ENCODE peak calls at places on chromosomes 3 and 15, in nine cellular contexts. One of them, this sample, is unnamed.
A peak's percentile ranks its signal among the peaks of the same experiment; 100 is the strongest.

GRCh38 chr3:34683851-34684250 is 885.4 kb downstream of the PDCD6IP start:
- DNase-seq in cardiac fibroblast: peak; percentile 71
- DNase-seq in tibial artery: peak; percentile 71
- DNase-seq in naive thymus-derived CD4-positive, alpha-beta T cell: no peak
- DNase-seq in transverse colon: peak; percentile 74
- DNase-seq in GM23338: peak; percentile 80
- DNase-seq in astrocyte of the spinal cord: peak; percentile 59
- DNase-seq in CD8-positive, alpha-beta memory T cell: peak; percentile 1
- DNase-seq in lung: peak; percentile 50
- DNase-seq in this sample: peak; percentile 76

GRCh38 chr3:133457465-133458067 is 57.7 kb downstream of the BFSP2 start:
- DNase-seq in cardiac fibroblast: peak; percentile 47
- DNase-seq in tibial artery: no peak
- DNase-seq in naive thymus-derived CD4-positive, alpha-beta T cell: no peak
- DNase-seq in transverse colon: no peak
- DNase-seq in GM23338: no peak
- DNase-seq in astrocyte of the spinal cord: no peak
- DNase-seq in CD8-positive, alpha-beta memory T cell: no peak
- DNase-seq in lung: no peak
- DNase-seq in this sample: no peak

GRCh38 chr15:34114739-34115138 is 12.9 kb downstream of the PGBD4 start:
- DNase-seq in cardiac fibroblast: no peak
- DNase-seq in tibial artery: no peak
- DNase-seq in naive thymus-derived CD4-positive, alpha-beta T cell: no peak
- DNase-seq in transverse colon: no peak
- DNase-seq in GM23338: no peak
- DNase-seq in astrocyte of the spinal cord: no peak
- DNase-seq in CD8-positive, alpha-beta memory T cell: no peak
- DNase-seq in lung: no peak
- DNase-seq in this sample: no peak

GRCh38 chr15:28991236-28992171 is 105.7 kb downstream of the APBA2 start:
- DNase-seq in cardiac fibroblast: no peak
- DNase-seq in tibial artery: no peak
- DNase-seq in naive thymus-derived CD4-positive, alpha-beta T cell: no peak
- DNase-seq in transverse colon: no peak
- DNase-seq in GM23338: no peak
- DNase-seq in astrocyte of the spinal cord: no peak
- DNase-seq in CD8-positive, alpha-beta memory T cell: no peak
- DNase-seq in lung: no peak
- DNase-seq in this sample: no peak

GRCh38 chr3:188788621-188789081 is 383.1 kb upstream of the TPRG1 start:
- DNase-seq in cardiac fibroblast: peak; percentile 99
- DNase-seq in tibial artery: no peak
- DNase-seq in naive thymus-derived CD4-positive, alpha-beta T cell: peak; percentile 65
- DNase-seq in transverse colon: no peak
- DNase-seq in GM23338: no peak
- DNase-seq in astrocyte of the spinal cord: peak; percentile 98
- DNase-seq in CD8-positive, alpha-beta memory T cell: peak; percentile 35
- DNase-seq in lung: no peak
- DNase-seq in this sample: no peak

GRCh38 chr15:33008284-33009011 is 186.1 kb downstream of the FMN1 start:
- DNase-seq in cardiac fibroblast: peak; percentile 66
- DNase-seq in tibial artery: no peak
- DNase-seq in naive thymus-derived CD4-positive, alpha-beta T cell: no peak
- DNase-seq in transverse colon: no peak
- DNase-seq in GM23338: no peak
- DNase-seq in astrocyte of the spinal cord: peak; percentile 84
- DNase-seq in CD8-positive, alpha-beta memory T cell: no peak
- DNase-seq in lung: no peak
- DNase-seq in this sample: no peak

GRCh38 chr3:188671941-188672340 is 499.8 kb upstream of the TPRG1 start:
- DNase-seq in cardiac fibroblast: no peak
- DNase-seq in tibial artery: no peak
- DNase-seq in naive thymus-derived CD4-positive, alpha-beta T cell: no peak
- DNase-seq in transverse colon: no peak
- DNase-seq in GM23338: no peak
- DNase-seq in astrocyte of the spinal cord: no peak
- DNase-seq in CD8-positive, alpha-beta memory T cell: no peak
- DNase-seq in lung: no peak
- DNase-seq in this sample: no peak

GRCh38 chr3:101988591-101988990 is 139.3 kb downstream of the NFKBIZ start:
- DNase-seq in cardiac fibroblast: no peak
- DNase-seq in tibial artery: no peak
- DNase-seq in naive thymus-derived CD4-positive, alpha-beta T cell: no peak
- DNase-seq in transverse colon: no peak
- DNase-seq in GM23338: no peak
- DNase-seq in astrocyte of the spinal cord: no peak
- DNase-seq in CD8-positive, alpha-beta memory T cell: no peak
- DNase-seq in lung: no peak
- DNase-seq in this sample: no peak

GRCh38 chr3:67551366-67552016 is 102.9 kb downstream of the SUCLG2 start:
- DNase-seq in cardiac fibroblast: no peak
- DNase-seq in tibial artery: no peak
- DNase-seq in naive thymus-derived CD4-positive, alpha-beta T cell: no peak
- DNase-seq in transverse colon: no peak
- DNase-seq in GM23338: no peak
- DNase-seq in astrocyte of the spinal cord: no peak
- DNase-seq in CD8-positive, alpha-beta memory T cell: no peak
- DNase-seq in lung: no peak
- DNase-seq in this sample: no peak

GRCh38 chr15:72492733-72493132 is 18.6 kb downstream of the ARIH1 start:
- DNase-seq in cardiac fibroblast: peak; percentile 40
- DNase-seq in tibial artery: no peak
- DNase-seq in naive thymus-derived CD4-positive, alpha-beta T cell: no peak
- DNase-seq in transverse colon: no peak
- DNase-seq in GM23338: no peak
- DNase-seq in astrocyte of the spinal cord: no peak
- DNase-seq in CD8-positive, alpha-beta memory T cell: no peak
- DNase-seq in lung: no peak
- DNase-seq in this sample: no peak

GRCh38 chr15:36507458-36507857 is 72.0 kb upstream of the CDIN1 start:
- DNase-seq in cardiac fibroblast: no peak
- DNase-seq in tibial artery: no peak
- DNase-seq in naive thymus-derived CD4-positive, alpha-beta T cell: no peak
- DNase-seq in transverse colon: no peak
- DNase-seq in GM23338: no peak
- DNase-seq in astrocyte of the spinal cord: no peak
- DNase-seq in CD8-positive, alpha-beta memory T cell: no peak
- DNase-seq in lung: no peak
- DNase-seq in this sample: no peak

GRCh38 chr3:138833908-138834358 is 795 bp downstream of the PIK3CB start:
- DNase-seq in cardiac fibroblast: peak; percentile 25
- DNase-seq in tibial artery: no peak
- DNase-seq in naive thymus-derived CD4-positive, alpha-beta T cell: no peak
- DNase-seq in transverse colon: no peak
- DNase-seq in GM23338: peak; percentile 22
- DNase-seq in astrocyte of the spinal cord: peak; percentile 31
- DNase-seq in CD8-positive, alpha-beta memory T cell: no peak
- DNase-seq in lung: no peak
- DNase-seq in this sample: no peak

GRCh38 chr15:83066761-83067637 is at the start of gene BTBD1:
- DNase-seq in cardiac fibroblast: peak; percentile 97
- DNase-seq in tibial artery: peak; percentile 98
- DNase-seq in naive thymus-derived CD4-positive, alpha-beta T cell: peak; percentile 93
- DNase-seq in transverse colon: peak; percentile 93
- DNase-seq in GM23338: peak; percentile 87
- DNase-seq in astrocyte of the spinal cord: peak; percentile 97
- DNase-seq in CD8-positive, alpha-beta memory T cell: peak; percentile 78
- DNase-seq in lung: peak; percentile 94
- DNase-seq in this sample: peak; percentile 94

GRCh38 chr3:123158899-123159390 is 42.8 kb upstream of the SEC22A start:
- DNase-seq in cardiac fibroblast: no peak
- DNase-seq in tibial artery: no peak
- DNase-seq in naive thymus-derived CD4-positive, alpha-beta T cell: no peak
- DNase-seq in transverse colon: no peak
- DNase-seq in GM23338: no peak
- DNase-seq in astrocyte of the spinal cord: no peak
- DNase-seq in CD8-positive, alpha-beta memory T cell: no peak
- DNase-seq in lung: no peak
- DNase-seq in this sample: no peak

GRCh38 chr3:75138345-75138744 is 523.9 kb upstream of the CNTN3 start:
- DNase-seq in cardiac fibroblast: no peak
- DNase-seq in tibial artery: no peak
- DNase-seq in naive thymus-derived CD4-positive, alpha-beta T cell: no peak
- DNase-seq in transverse colon: no peak
- DNase-seq in GM23338: no peak
- DNase-seq in astrocyte of the spinal cord: no peak
- DNase-seq in CD8-positive, alpha-beta memory T cell: no peak
- DNase-seq in lung: no peak
- DNase-seq in this sample: no peak

GRCh38 chr3:8416965-8417364 is 84.7 kb upstream of the LMCD1 start:
- DNase-seq in cardiac fibroblast: peak; percentile 41
- DNase-seq in tibial artery: no peak
- DNase-seq in naive thymus-derived CD4-positive, alpha-beta T cell: no peak
- DNase-seq in transverse colon: peak; percentile 37
- DNase-seq in GM23338: peak; percentile 49
- DNase-seq in astrocyte of the spinal cord: peak; percentile 20
- DNase-seq in CD8-positive, alpha-beta memory T cell: no peak
- DNase-seq in lung: peak; percentile 46
- DNase-seq in this sample: peak; percentile 65
- H3K4me3 ChIP-seq in cardiac fibroblast: peak overlapping the region; percentile 30
- H3K4me3 ChIP-seq in tibial artery: no peak overlapping the region
- H3K4me3 ChIP-seq in naive thymus-derived CD4-positive, alpha-beta T cell: no peak overlapping the region
- H3K4me3 ChIP-seq in transverse colon: no peak overlapping the region
- H3K4me3 ChIP-seq in GM23338: no peak overlapping the region
- H3K4me3 ChIP-seq in astrocyte of the spinal cord: no peak overlapping the region
- H3K4me3 ChIP-seq in CD8-positive, alpha-beta memory T cell: no peak overlapping the region
- H3K4me3 ChIP-seq in lung: no peak overlapping the region
- H3K4me3 ChIP-seq in this sample: no peak overlapping the region

DNA sequence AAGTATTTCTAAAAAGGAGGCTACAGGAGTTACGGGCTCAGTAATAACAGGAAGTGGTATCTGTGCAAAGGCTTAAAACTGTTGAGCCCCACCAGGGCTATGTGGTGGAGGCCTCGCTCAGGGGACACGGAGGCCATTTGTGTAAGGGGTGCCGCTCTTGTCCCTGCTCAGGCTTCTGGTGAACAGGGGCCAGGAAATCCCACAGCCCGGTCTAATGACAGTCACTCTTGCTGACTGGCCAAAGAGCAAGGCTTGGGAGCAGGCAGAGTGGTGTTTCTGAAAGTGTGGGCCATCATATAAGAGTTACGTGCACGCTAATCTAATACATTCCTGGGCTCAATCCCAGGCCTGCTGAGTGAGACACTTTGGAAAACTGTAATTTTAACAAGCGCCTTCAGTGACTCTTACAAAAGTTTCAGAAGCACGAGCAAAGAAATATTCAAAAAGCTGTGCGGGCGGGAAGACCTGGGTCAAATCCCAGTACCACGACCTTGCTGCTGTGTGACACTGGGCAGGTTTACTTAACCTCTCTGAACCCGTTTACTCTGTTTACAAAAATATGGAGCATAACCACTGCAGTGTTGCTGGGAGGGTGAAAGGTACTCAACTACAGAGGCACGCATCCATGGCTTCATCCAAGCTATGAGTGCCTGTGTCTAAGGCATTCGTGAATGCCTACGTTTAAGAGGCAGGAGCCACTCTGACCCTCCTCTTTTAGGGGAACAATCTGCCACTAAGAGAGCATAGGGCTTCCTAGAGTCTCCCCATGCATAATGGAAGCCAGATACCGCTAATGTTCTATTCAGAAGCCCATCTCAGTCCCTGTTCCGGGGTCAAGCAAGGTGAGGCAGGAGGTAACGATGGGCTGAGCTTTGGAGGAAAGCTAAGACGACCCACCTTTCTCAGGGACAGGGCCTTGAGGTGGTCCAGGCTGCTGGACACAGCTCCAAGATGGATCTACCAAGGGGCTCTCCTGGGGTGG is 2.0 kb downstream of the ATP10A start:
- DNase-seq in cardiac fibroblast: no peak
- DNase-seq in tibial artery: no peak
- DNase-seq in naive thymus-derived CD4-positive, alpha-beta T cell: no peak
- DNase-seq in transverse colon: peak; percentile 22
- DNase-seq in GM23338: no peak
- DNase-seq in astrocyte of the spinal cord: no peak
- DNase-seq in CD8-positive, alpha-beta memory T cell: peak; percentile 47
- DNase-seq in lung: no peak
- DNase-seq in this sample: no peak
- H3K4me3 ChIP-seq in cardiac fibroblast: peak overlapping the region; percentile 61
- H3K4me3 ChIP-seq in tibial artery: peak overlapping the region; percentile 82
- H3K4me3 ChIP-seq in naive thymus-derived CD4-positive, alpha-beta T cell: peak overlapping the region; percentile 88
- H3K4me3 ChIP-seq in transverse colon: no peak overlapping the region
- H3K4me3 ChIP-seq in GM23338: peak overlapping the region; percentile 72
- H3K4me3 ChIP-seq in astrocyte of the spinal cord: no peak overlapping the region
- H3K4me3 ChIP-seq in CD8-positive, alpha-beta memory T cell: peak overlapping the region; percentile 77
- H3K4me3 ChIP-seq in lung: peak overlapping the region; percentile 52
- H3K4me3 ChIP-seq in this sample: no peak overlapping the region

GRCh38 chr15:65421360-65422215 is 1.2 kb downstream of the IGDCC4 start:
- DNase-seq in cardiac fibroblast: no peak
- DNase-seq in tibial artery: peak; percentile 74
- DNase-seq in naive thymus-derived CD4-positive, alpha-beta T cell: no peak
- DNase-seq in transverse colon: peak; percentile 19
- DNase-seq in GM23338: peak; percentile 98
- DNase-seq in astrocyte of the spinal cord: peak; percentile 94
- DNase-seq in CD8-positive, alpha-beta memory T cell: no peak
- DNase-seq in lung: no peak
- DNase-seq in this sample: peak; percentile 57
- H3K4me3 ChIP-seq in cardiac fibroblast: peak overlapping the region; percentile 48
- H3K4me3 ChIP-seq in tibial artery: peak overlapping the region; percentile 62
- H3K4me3 ChIP-seq in naive thymus-derived CD4-positive, alpha-beta T cell: no peak overlapping the region
- H3K4me3 ChIP-seq in transverse colon: peak overlapping the region; percentile 14
- H3K4me3 ChIP-seq in GM23338: peak overlapping the region; percentile 92
- H3K4me3 ChIP-seq in astrocyte of the spinal cord: peak overlapping the region; percentile 67
- H3K4me3 ChIP-seq in CD8-positive, alpha-beta memory T cell: peak overlapping the region; percentile 6
- H3K4me3 ChIP-seq in lung: no peak overlapping the region
- H3K4me3 ChIP-seq in this sample: peak overlapping the region; percentile 3

GRCh38 chr15:93932164-93932776 is 299.1 kb upstream of the MCTP2 start:
- DNase-seq in cardiac fibroblast: no peak
- DNase-seq in tibial artery: no peak
- DNase-seq in naive thymus-derived CD4-positive, alpha-beta T cell: no peak
- DNase-seq in transverse colon: no peak
- DNase-seq in GM23338: no peak
- DNase-seq in astrocyte of the spinal cord: no peak
- DNase-seq in CD8-positive, alpha-beta memory T cell: no peak
- DNase-seq in lung: no peak
- DNase-seq in this sample: no peak
- H3K4me3 ChIP-seq in cardiac fibroblast: no peak overlapping the region
- H3K4me3 ChIP-seq in tibial artery: no peak overlapping the region
- H3K4me3 ChIP-seq in naive thymus-derived CD4-positive, alpha-beta T cell: no peak overlapping the region
- H3K4me3 ChIP-seq in transverse colon: no peak overlapping the region
- H3K4me3 ChIP-seq in GM23338: no peak overlapping the region
- H3K4me3 ChIP-seq in astrocyte of the spinal cord: no peak overlapping the region
- H3K4me3 ChIP-seq in CD8-positive, alpha-beta memory T cell: no peak overlapping the region
- H3K4me3 ChIP-seq in lung: no peak overlapping the region
- H3K4me3 ChIP-seq in this sample: no peak overlapping the region

This sample was measured in pancreas.